ENCODE peak calls at places on chromosomes 16 and 17, in four cellular contexts. W is OCI-LY7, V is GM23338, Q is HCT116. P is an unnamed sample.

GRCh38 chr16:72295914-72296313 is 124.0 kb upstream of the PMFBP1 start:
- DNase-seq in V (no peak), W (no peak), Q (no peak), P (no peak)

GRCh38 chr16:89037261-89038152 is 56.1 kb upstream of the ACSF3 start:
- DNase-seq in Q (no peak), W (peak), V (peak), P (peak)

GRCh38 chr16:27999687-28000086 is 63.8 kb downstream of the GSG1L start:
- DNase-seq in W (no peak), V (no peak), Q (no peak), P (no peak)

GRCh38 chr16:10616744-10617640 is 36.6 kb upstream of the EMP2 start:
- DNase-seq in Q (peak), W (no peak), V (peak), P (peak)

GRCh38 chr17:63956296-63956920 is 16.3 kb downstream of the SCN4A start:
- DNase-seq in Q (no peak), W (no peak), V (no peak), P (no peak)

GRCh38 chr17:80790021-80790765 is 201.4 kb upstream of the CHMP6 start:
- DNase-seq in V (no peak), Q (no peak), W (peak), P (no peak)

GRCh38 chr16:30535777-30536190 is 1.1 kb upstream of the ZNF747 start:
- DNase-seq in V (peak), Q (peak), W (peak), P (peak)

GRCh38 chr16:50709980-50710379 is 16.6 kb downstream of the NOD2 start:
- DNase-seq in W (no peak), Q (no peak), V (peak), P (no peak)

GRCh38 chr16:47849736-47850135 is 306.1 kb downstream of the ABCC12 start:
- DNase-seq in W (no peak), V (no peak), Q (no peak), P (no peak)

GRCh38 chr16:23874613-23875294 is 39.0 kb downstream of the PRKCB start:
- DNase-seq in W (no peak), Q (no peak), V (no peak), P (no peak)
- H3K4me2 ChIP-seq in W (peak), Q (no peak), V (no peak), P (no peak)

DNA sequence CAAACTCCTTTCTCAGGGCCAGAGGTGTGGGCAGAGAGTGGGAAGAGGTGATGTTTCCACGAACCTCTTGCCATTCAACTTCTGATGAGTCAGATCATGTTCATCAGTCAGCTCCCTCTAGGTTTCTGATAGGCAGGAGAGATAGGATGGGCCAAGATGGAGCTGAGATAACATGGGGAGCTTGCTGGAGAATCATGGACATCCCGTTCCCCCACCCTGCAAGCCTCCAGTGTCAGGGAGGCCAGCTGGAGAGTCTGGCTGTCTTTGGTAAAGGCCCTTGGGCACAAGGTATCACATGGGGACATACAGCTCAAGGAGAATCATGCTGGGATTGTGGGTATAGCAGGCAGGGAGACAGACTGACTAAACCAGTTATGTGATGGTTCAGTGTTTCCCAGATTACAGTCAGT is 136.0 kb upstream of the IRX3 start:
- DNase-seq in Q (no peak), W (no peak), V (no peak), P (no peak)
- TF ChIP-seq EZH2phosphoT487 in Q (no peak), W (no peak), V (no peak), P (no peak)

GRCh38 chr16:74076568-74076967 is 220.0 kb upstream of the PSMD7 start:
- DNase-seq in V (peak), Q (no peak), W (no peak), P (no peak)
- H3K4me3 ChIP-seq in V (no peak), Q (no peak), W (no peak), P (no peak)

GRCh38 chr16:85308585-85309540 is 196.6 kb upstream of the CIBAR2 start:
- DNase-seq in W (peak), Q (no peak), V (no peak), P (no peak)
- H3K4me2 ChIP-seq in W (peak), Q (no peak), V (peak), P (no peak)

DNA sequence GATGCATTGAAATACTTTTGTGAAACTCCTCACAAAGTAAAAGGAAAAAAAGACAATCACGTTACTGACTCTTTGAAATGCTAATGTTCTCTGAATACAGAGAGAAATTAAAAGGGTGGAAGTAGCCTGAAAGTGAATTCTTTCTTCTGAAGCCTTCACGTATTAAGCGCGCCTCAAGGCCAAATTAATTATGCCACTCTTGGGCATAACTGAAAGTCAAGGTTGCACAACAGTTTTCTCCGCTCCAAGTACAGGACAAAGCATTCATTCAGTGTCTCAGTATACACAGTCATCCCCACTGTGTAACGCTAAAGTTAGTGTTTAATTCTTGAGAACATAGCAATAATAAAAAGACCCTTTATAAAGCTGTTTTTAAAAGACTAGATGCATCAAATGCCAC is 21.5 kb downstream of the PARN start:
- DNase-seq in Q (no peak), W (peak), V (no peak), P (no peak)
- TF ChIP-seq EZH2phosphoT487 in Q (no peak), W (no peak), V (no peak), P (no peak)

DNA sequence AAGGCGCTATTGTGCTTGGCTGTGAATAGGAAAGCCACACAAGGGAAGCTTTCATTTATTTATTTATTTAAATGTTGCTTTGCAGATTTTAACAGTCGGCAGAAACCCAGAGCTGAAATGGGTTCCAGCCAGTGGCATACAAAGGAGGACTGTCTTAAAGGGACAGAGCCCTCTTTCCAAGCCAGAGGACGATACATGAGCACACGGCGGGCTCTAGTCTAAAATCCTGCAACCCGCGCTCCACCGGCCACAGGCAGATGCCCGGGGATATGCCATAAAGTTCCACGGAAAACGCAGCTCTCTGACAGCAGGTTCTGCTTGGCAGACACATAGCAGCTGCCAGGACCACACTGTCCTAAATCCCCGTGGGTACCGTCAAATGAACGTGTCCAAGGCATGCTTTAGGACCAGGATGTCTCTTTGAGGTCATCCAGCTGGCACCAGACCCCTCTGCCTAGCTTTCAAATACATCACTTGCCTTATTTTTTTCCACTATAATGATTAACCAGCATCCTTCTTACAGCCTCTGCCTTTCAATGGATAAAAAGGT is 64.6 kb downstream of the CYTH1 start:
- DNase-seq in W (peak), V (peak), Q (no peak), P (no peak)
- H3K4me3 ChIP-seq in W (peak), V (peak), Q (no peak), P (peak)

GRCh38 chr17:8873801-8874715 is 6.6 kb upstream of the PIK3R6 start:
- DNase-seq in W (no peak), Q (no peak), V (no peak), P (no peak)

GRCh38 chr17:8871081-8871581 is 3.7 kb upstream of the PIK3R6 start:
- DNase-seq in W (no peak), Q (no peak), V (no peak), P (no peak)

GRCh38 chr17:8872705-8873426 is 5.4 kb upstream of the PIK3R6 start:
- DNase-seq in W (no peak), V (no peak), Q (no peak), P (no peak)

GRCh38 chr17:8870406-8871040 is 3.0 kb upstream of the PIK3R6 start:
- DNase-seq in V (no peak), Q (no peak), W (no peak), P (no peak)

GRCh38 chr17:8872036-8872704 is 4.7 kb upstream of the PIK3R6 start:
- DNase-seq in V (no peak), Q (no peak), W (no peak), P (no peak)
- H3K4me2 ChIP-seq in V (no peak), Q (no peak), W (no peak), P (no peak)

P was measured in neural progenitor cell.